ENCODE peak calls at places on chromosomes 7 and 10, in nine cellular contexts. N is left ventricle myocardium superior, U is A549, G is endothelial cell, C is retina, L is HFFc6, V is Caki2, H is NCI-H1092, K is activated B cell treated with CpG ODN at 0.5 μM for 24 hours. S is an unnamed sample.
A peak's percentile ranks its signal among the peaks of the same experiment; 100 is the strongest.

GRCh38 chr10:98664329-98665042 is 217.8 kb upstream of the HPS1 start:
- DNase-seq in U (peak; percentile 12), G (peak; percentile 12), K (no peak), V (peak; percentile 8), C (no peak), L (no peak), H (no peak), N (no peak), S (no peak)

GRCh38 chr7:111026301-111026700 is 64.6 kb upstream of the LRRN3 start:
- DNase-seq in N (no peak), C (no peak), V (no peak), K (no peak), H (no peak), G (no peak), L (no peak), U (no peak), S (no peak)

GRCh38 chr7:105779856-105780815 is 96.3 kb downstream of the ATXN7L1 start:
- DNase-seq in K (no peak), N (no peak), L (no peak), V (no peak), G (no peak), U (no peak), C (peak; percentile 8), H (no peak), S (no peak)

GRCh38 chr10:100715445-100716385 is 29.7 kb upstream of the PAX2 start:
- DNase-seq in V (no peak), N (no peak), H (no peak), K (no peak), U (no peak), L (no peak), G (peak; percentile 41), C (peak; percentile 69), S (no peak)

GRCh38 chr7:99631311-99632109 is 14.8 kb downstream of the ZSCAN25 start:
- DNase-seq in H (no peak), L (no peak), V (peak; percentile 28), C (peak; percentile 3), K (no peak), G (no peak), U (peak; percentile 48), N (peak; percentile 47), S (no peak)

GRCh38 chr10:8463853-8464252 is 409.4 kb downstream of the GATA3 start:
- DNase-seq in V (no peak), G (no peak), H (no peak), U (no peak), N (no peak), C (no peak), K (no peak), L (no peak), S (no peak)

GRCh38 chr7:11457419-11457818 is 374.6 kb downstream of the THSD7A start:
- DNase-seq in V (no peak), H (no peak), K (no peak), L (no peak), G (no peak), U (no peak), N (no peak), C (no peak), S (no peak)

GRCh38 chr10:78950656-78951587 is 117.8 kb upstream of the ZMIZ1 start:
- DNase-seq in K (no peak), L (no peak), U (no peak), V (no peak), H (no peak), C (no peak), N (no peak), G (no peak), S (no peak)

GRCh38 chr7:157568785-157569584 is 232.2 kb downstream of the DNAJB6 start:
- DNase-seq in K (peak; percentile 25), C (peak; percentile 86), V (no peak), G (no peak), U (no peak), L (peak; percentile 11), N (peak; percentile 68), H (peak; percentile 85), S (no peak)

GRCh38 chr10:32446701-32447406 is 914 bp downstream of the CCDC7 start:
- DNase-seq in K (no peak), N (no peak), G (no peak), L (no peak), V (peak; percentile 48), C (peak; percentile 7), H (no peak), U (peak; percentile 5), S (no peak)

GRCh38 chr10:73251683-73252444 is 580 bp downstream of the MRPS16 start:
- DNase-seq in C (no peak), H (no peak), K (no peak), U (peak; percentile 36), G (peak; percentile 5), N (no peak), L (no peak), V (no peak), S (no peak)

GRCh38 chr7:130276796-130277762 is 10.4 kb downstream of the CPA2 start:
- DNase-seq in C (no peak), N (no peak), U (no peak), L (no peak), K (no peak), V (no peak), G (no peak), H (no peak), S (peak; percentile 27)

GRCh38 chr7:23597908-23598224 is 684 bp downstream of the CCDC126 start:
- DNase-seq in C (no peak), N (no peak), U (no peak), V (no peak), H (no peak), K (no peak), G (no peak), L (no peak), S (no peak)

GRCh38 chr7:21898265-21898930 is 47.3 kb downstream of the CDCA7L start:
- DNase-seq in L (no peak), G (no peak), V (no peak), N (peak; percentile 30), H (no peak), U (no peak), K (no peak), C (no peak), S (no peak)

S was measured in AG04450.